ENCODE peak calls at places on chromosomes 5 and 9, in nine cellular contexts. J is HFFc6, L is Peyer's patch, G is fibroblast of mammary gland, B is tibial nerve, U is AG04449, F is AG10803, N is NB4, Q is neural crest cell. K is an unnamed sample.

GRCh38 chr5:43227655-43228054 is 35.6 kb downstream of the NIM1K start:
- DNase-seq in Q (no peak), N (peak; percentile 37), G (peak; percentile 76), J (peak; percentile 43), U (no peak), L (no peak), F (peak; percentile 67), B (no peak), K (peak; percentile 14)

GRCh38 chr9:93937193-93937592 is 18.0 kb downstream of the BARX1 start:
- DNase-seq in F (no peak), N (no peak), J (no peak), U (no peak), G (no peak), L (no peak), Q (no peak), B (no peak), K (no peak)

GRCh38 chr9:34501889-34502425 is 20.8 kb downstream of the ENHO start:
- DNase-seq in Q (no peak), B (peak; percentile 69), F (peak; percentile 84), L (no peak), U (peak; percentile 31), N (peak; percentile 37), J (peak; percentile 49), G (peak; percentile 48), K (peak; percentile 31)

GRCh38 chr5:146043722-146044121 is 61.7 kb downstream of the PLAC8L1 start:
- DNase-seq in N (no peak), B (no peak), U (no peak), L (no peak), G (no peak), Q (no peak), J (no peak), F (no peak), K (no peak)

GRCh38 chr5:181194489-181195248 is 10.3 kb downstream of the TRIM7 start:
- DNase-seq in F (no peak), N (no peak), Q (no peak), G (no peak), J (no peak), L (no peak), U (no peak), B (no peak), K (no peak)

GRCh38 chr9:4674783-4675182 is 4.6 kb upstream of the CDC37L1 start:
- DNase-seq in Q (no peak), J (peak; percentile 95), U (peak; percentile 92), L (no peak), N (peak; percentile 34), F (peak; percentile 94), G (peak; percentile 96), B (no peak), K (peak; percentile 93)

GRCh38 chr9:98780059-98780749 is 16.2 kb downstream of the ANKS6 start:
- DNase-seq in F (no peak), Q (no peak), G (no peak), L (no peak), B (no peak), N (no peak), U (no peak), J (no peak), K (no peak)

GRCh38 chr5:43560128-43560527 is 3.3 kb upstream of the PAIP1 start:
- DNase-seq in U (peak; percentile 49), N (no peak), B (no peak), L (no peak), G (peak; percentile 58), J (peak; percentile 74), F (peak; percentile 58), Q (no peak), K (no peak)

GRCh38 chr5:127097288-127097687 is 24.0 kb upstream of the C5orf63 start:
- DNase-seq in G (no peak), F (no peak), B (no peak), N (no peak), Q (no peak), U (no peak), L (no peak), J (no peak), K (no peak)

GRCh38 chr9:123282343-123283047 is 14.1 kb upstream of the STRBP start:
- DNase-seq in N (no peak), L (no peak), Q (no peak), G (peak; percentile 4), B (no peak), F (no peak), J (no peak), U (no peak), K (no peak)

GRCh38 chr9:83441390-83441789 is 96.8 kb downstream of the FRMD3 start:
- DNase-seq in U (no peak), N (no peak), Q (no peak), B (no peak), J (no peak), L (no peak), G (no peak), F (peak; percentile 28), K (peak; percentile 16)

GRCh38 chr5:61228691-61229280 is 66.5 kb upstream of the SMIM15 start:
- DNase-seq in N (peak; percentile 82), Q (no peak), U (no peak), B (no peak), L (no peak), J (no peak), G (peak; percentile 55), F (no peak), K (no peak)

GRCh38 chr5:150642567-150642927 is 2.1 kb downstream of the SYNPO start:
- DNase-seq in F (peak; percentile 90), N (no peak), Q (no peak), G (peak; percentile 89), J (peak; percentile 83), L (no peak), U (no peak), B (peak; percentile 76), K (peak; percentile 54)

GRCh38 chr9:94817291-94818195 is 91.0 kb downstream of the AOPEP start:
- DNase-seq in J (no peak), B (no peak), Q (no peak), N (no peak), G (no peak), F (no peak), L (no peak), U (no peak), K (no peak)

GRCh38 chr5:103804714-103805113 is 242.1 kb upstream of the NUDT12 start:
- DNase-seq in N (no peak), L (no peak), G (peak; percentile 22), F (no peak), J (no peak), B (no peak), Q (no peak), U (peak; percentile 58), K (no peak)

GRCh38 chr5:31854181-31854624 is 215.3 kb downstream of the PDZD2 start:
- DNase-seq in G (peak; percentile 7), U (no peak), B (no peak), F (peak; percentile 6), J (no peak), Q (no peak), L (no peak), N (no peak), K (no peak)

GRCh38 chr5:107459637-107460036 is 211.1 kb downstream of the EFNA5 start:
- DNase-seq in J (no peak), U (no peak), B (no peak), F (no peak), L (no peak), N (no peak), G (no peak), Q (no peak), K (no peak)

GRCh38 chr9:93298498-93299417 is 114.8 kb downstream of the WNK2 start:
- DNase-seq in L (no peak), N (no peak), B (no peak), U (no peak), Q (no peak), F (no peak), J (no peak), G (no peak), K (no peak)

DNA sequence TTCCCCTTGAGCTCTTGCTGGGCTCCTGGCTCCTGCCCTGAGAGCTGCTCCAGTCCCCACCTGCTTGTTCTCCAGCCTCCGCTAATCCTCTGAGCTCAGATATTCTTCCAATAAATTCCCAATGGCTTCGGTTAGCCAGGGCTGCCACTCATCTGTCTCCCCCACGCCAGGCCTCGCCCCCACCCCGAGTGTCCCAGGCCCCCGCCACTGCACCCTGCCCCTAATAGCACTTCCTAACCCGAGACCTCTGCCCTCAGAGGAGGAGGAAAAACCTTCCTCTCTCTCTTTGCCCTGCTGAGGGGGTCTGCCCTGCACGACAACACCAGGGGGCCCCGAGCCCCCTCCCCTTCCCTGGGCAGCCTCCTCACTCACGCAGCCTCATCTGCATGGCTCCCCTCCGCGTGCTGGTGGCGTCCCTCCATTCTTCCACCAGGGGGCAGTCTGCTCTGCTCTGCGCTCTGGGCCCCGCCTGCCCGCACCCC is 5.4 kb upstream of the LCN15 start:
- DNase-seq in U (no peak), Q (peak; percentile 69), L (no peak), B (no peak), F (no peak), G (no peak), N (peak; percentile 49), J (no peak), K (no peak)
- TF ChIP-seq CTCF in U (peak; percentile 63), Q (peak; percentile 58), L (no peak), B (peak; percentile 22), F (peak; percentile 44), G (peak; percentile 39), N (peak; percentile 63), J (peak; percentile 59), K (peak; percentile 51)

DNA sequence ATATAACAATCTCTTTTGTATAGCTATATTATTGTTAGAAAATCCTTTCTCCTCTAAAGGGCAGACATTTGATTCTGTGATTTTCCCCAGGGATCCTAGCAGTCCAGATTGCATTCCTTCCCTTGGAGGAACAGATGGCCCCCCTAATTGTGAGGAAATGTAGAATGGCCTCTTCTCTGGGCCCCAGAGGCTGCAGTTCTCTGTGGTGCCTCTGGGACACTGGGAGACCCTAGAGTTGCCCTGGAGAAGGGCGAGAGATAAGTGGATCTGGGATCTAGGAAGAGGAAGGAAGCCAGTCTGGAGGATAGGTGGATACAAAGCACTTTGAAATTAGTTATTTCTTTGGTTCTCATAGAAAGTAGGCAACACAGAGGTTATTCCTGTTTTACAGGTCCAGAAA is 1.9 kb upstream of the HINT2 start:
- DNase-seq in B (no peak), G (no peak), N (no peak), F (no peak), U (no peak), L (no peak), Q (no peak), J (no peak), K (no peak)
- TF ChIP-seq CTCF in B (no peak), G (peak; percentile 6), N (no peak), F (peak; percentile 4), U (no peak), L (no peak), Q (peak; percentile 29), J (peak; percentile 30), K (no peak)

DNA sequence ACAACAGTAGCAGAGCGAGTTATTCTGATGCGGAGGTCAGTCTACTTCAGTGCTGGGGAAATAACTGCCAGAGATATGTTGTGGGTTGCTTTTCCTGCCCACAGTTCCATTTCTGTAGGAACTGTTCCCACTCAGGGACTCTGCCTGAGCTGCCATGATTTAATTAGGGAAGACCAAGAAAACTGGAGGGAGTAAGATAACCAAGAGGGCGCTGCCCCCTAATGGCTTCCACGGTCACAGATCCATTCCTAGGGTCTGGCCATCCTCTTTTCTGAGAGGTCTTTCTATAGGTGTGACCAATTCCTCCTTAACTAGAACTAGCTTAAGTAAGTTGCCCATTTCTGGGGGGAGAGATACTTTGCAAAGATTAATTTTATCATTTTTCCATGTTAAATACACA is 125.9 kb downstream of the APBA1 start:
- DNase-seq in N (peak; percentile 1), J (peak; percentile 15), U (no peak), B (no peak), L (no peak), Q (peak; percentile 18), F (peak; percentile 16), G (peak; percentile 33), K (no peak)
- TF ChIP-seq CTCF in N (no peak), J (peak; percentile 75), U (peak; percentile 41), B (no peak), L (no peak), Q (peak; percentile 50), F (peak; percentile 43), G (peak; percentile 52), K (peak; percentile 35)

GRCh38 chr5:5699062-5699461 is 276.6 kb downstream of the ICE1 start:
- DNase-seq in J (no peak), F (no peak), Q (no peak), N (no peak), G (no peak), B (no peak), U (no peak), L (no peak), K (no peak)
- TF ChIP-seq CTCF in J (no peak), F (no peak), Q (peak; percentile 23), N (peak; percentile 25), G (no peak), B (no peak), U (no peak), L (no peak), K (no peak)